ENCODE peak calls at places on chromosomes 6 and 20, in seven cellular contexts. D is prostate gland, W is breast epithelium, O is stomach, Z is HCT116, E is HL-60, K is sigmoid colon. H is an unnamed sample.

GRCh38 chr6:51813904-51814303 is 273.5 kb downstream of the PKHD1 start:
- DNase-seq in D (no peak), W (no peak), O (no peak), Z (no peak), E (no peak), K (no peak), H (no peak)

GRCh38 chr6:163180874-163181541 is 233.5 kb upstream of the QKI start:
- DNase-seq in D (peak), W (peak), O (peak), Z (peak), E (peak), K (peak), H (no peak)

GRCh38 chr6:122372647-122373046 is 26.8 kb upstream of the HSF2 start:
- DNase-seq in D (no peak), W (no peak), O (no peak), Z (no peak), E (no peak), K (no peak), H (no peak)

GRCh38 chr6:43541774-43542471 is 25.0 kb downstream of the POLR1C start:
- DNase-seq in D (no peak), W (no peak), O (no peak), Z (no peak), E (no peak), K (no peak), H (no peak)

GRCh38 chr6:142805042-142805441 is 139.9 kb downstream of the HIVEP2 start:
- DNase-seq in D (no peak), W (no peak), O (no peak), Z (no peak), E (no peak), K (no peak), H (no peak)

GRCh38 chr6:150191809-150192208 is 49.0 kb downstream of the PPP1R14C start:
- DNase-seq in D (no peak), W (no peak), O (no peak), Z (no peak), E (no peak), K (no peak), H (no peak)

GRCh38 chr6:112085666-112086065 is 1.6 kb downstream of the TUBE1 start:
- DNase-seq in D (no peak), W (no peak), O (no peak), Z (no peak), E (no peak), K (no peak), H (no peak)

GRCh38 chr6:114559419-114559818 is 216.6 kb upstream of the HS3ST5 start:
- DNase-seq in D (no peak), W (no peak), O (no peak), Z (no peak), E (no peak), K (no peak), H (no peak)

DNA sequence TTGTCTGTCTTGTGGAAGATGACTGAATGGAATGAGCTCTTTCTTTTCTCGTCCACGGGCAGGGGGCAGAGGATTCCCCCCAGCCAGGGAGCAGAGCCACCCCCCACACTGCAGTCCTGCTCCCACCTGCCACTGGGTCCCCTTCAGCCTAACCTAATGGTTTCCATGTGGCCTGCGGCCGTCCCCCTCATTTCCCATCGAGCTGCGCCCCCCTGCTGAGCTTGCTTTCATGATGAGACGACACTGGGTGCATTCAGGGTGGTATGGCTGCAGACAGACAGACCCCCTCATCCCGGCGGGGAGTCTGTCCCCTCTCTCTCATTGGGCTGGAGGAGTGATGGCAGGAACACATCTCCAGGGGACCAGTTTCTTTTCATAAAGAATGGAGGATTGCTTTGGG is 140.8 kb downstream of the DTNBP1 start:
- DNase-seq in D (no peak), W (no peak), O (no peak), Z (no peak), E (no peak), K (peak), H (no peak)
- TF ChIP-seq POLR2AphosphoS5 in D (no peak), W (no peak), O (no peak), Z (no peak), E (no peak), K (no peak), H (no peak)

GRCh38 chr20:47379433-47380150 is 23.1 kb upstream of the ZMYND8 start:
- DNase-seq in D (no peak), W (no peak), O (no peak), Z (no peak), E (no peak), K (no peak), H (no peak)
- TF ChIP-seq POLR2AphosphoS5 in D (no peak), W (no peak), O (no peak), Z (no peak), E (no peak), K (peak), H (no peak)

DNA sequence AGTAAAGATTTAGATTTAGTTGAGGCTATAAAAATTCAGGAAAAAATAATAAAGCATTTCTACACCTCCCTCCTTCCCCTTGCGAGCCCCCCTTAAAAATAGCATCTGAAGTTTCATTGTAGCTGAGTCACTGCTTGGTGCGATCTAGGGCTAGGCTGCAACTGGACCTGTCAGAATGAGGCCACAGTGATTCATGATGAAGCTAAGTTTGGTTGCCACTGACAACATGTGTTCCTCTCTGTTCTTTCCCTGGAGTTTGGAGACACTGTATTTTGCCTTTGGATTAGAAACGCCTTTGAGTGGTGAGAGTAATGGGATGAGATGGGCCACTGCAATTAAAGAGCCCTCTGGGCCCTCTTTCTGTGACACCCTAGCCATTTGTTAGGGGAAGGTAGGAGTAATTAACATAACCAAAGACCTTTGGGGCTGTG is 334.1 kb downstream of the NRN1 start:
- DNase-seq in D (no peak), W (no peak), O (no peak), Z (no peak), E (no peak), K (peak), H (no peak)
- TF ChIP-seq POLR2AphosphoS5 in D (no peak), W (no peak), O (no peak), Z (no peak), E (no peak), K (peak), H (no peak)

GRCh38 chr20:49285813-49286494 is 8.1 kb upstream of the ZNFX1 start:
- DNase-seq in D (no peak), W (no peak), O (no peak), Z (no peak), E (no peak), K (no peak), H (no peak)

GRCh38 chr20:49288784-49289696 is 11.2 kb upstream of the ZNFX1 start:
- DNase-seq in D (peak), W (no peak), O (no peak), Z (no peak), E (no peak), K (no peak), H (no peak)

GRCh38 chr20:49288250-49288751 is 10.4 kb upstream of the ZNFX1 start:
- DNase-seq in D (no peak), W (no peak), O (no peak), Z (no peak), E (no peak), K (no peak), H (no peak)

GRCh38 chr20:49286689-49287551 is 9.1 kb upstream of the ZNFX1 start:
- DNase-seq in D (no peak), W (no peak), O (no peak), Z (no peak), E (peak), K (no peak), H (no peak)

DNA sequence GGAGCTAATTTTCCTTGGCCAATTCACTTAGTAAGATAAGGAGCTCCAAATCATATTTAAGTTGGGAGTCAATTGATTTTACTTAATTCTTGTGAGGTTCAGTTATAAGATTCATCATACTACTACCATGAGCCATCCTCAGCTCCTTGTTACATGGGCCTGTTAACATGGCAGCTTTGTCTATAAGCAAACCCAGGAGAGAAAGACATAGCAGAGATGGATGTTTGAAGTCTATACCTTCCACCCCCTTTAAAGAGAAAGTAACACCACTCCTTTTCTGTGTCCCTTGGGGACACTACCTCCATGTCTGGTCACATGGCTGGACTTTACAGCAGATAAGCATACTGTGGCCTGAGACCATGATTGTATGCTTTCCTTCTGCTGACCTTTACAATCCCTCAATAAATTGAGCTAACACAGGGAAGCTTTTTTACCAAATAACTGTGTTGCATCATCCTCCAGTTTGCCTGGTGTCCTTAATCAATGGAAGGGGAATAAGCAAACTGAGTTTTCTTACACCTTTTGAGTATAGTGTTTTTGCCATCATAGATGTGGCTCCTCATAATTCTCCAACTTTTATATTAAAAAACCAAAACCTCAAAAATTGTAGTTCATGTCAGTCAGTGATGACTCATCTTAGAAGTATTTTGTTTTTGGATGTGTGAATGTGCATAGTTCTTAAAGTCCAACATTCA is 9.8 kb upstream of the ZNFX1 start:
- DNase-seq in D (no peak), W (no peak), O (no peak), Z (no peak), E (no peak), K (no peak), H (no peak)
- TF ChIP-seq POLR2AphosphoS5 in D (no peak), W (no peak), O (no peak), Z (no peak), E (peak), K (no peak), H (peak)

GRCh38 chr20:51752343-51752951 is 15.7 kb downstream of the ATP9A start:
- DNase-seq in D (no peak), W (no peak), O (no peak), Z (no peak), E (no peak), K (no peak), H (no peak)

GRCh38 chr20:51750770-51751388 is 17.3 kb downstream of the ATP9A start:
- DNase-seq in D (no peak), W (no peak), O (no peak), Z (no peak), E (no peak), K (no peak), H (no peak)

GRCh38 chr20:51747182-51747911 is 20.8 kb downstream of the ATP9A start:
- DNase-seq in D (no peak), W (no peak), O (no peak), Z (no peak), E (no peak), K (no peak), H (no peak)

GRCh38 chr20:51749674-51750036 is 18.5 kb downstream of the ATP9A start:
- DNase-seq in D (no peak), W (no peak), O (no peak), Z (no peak), E (no peak), K (no peak), H (no peak)

DNA sequence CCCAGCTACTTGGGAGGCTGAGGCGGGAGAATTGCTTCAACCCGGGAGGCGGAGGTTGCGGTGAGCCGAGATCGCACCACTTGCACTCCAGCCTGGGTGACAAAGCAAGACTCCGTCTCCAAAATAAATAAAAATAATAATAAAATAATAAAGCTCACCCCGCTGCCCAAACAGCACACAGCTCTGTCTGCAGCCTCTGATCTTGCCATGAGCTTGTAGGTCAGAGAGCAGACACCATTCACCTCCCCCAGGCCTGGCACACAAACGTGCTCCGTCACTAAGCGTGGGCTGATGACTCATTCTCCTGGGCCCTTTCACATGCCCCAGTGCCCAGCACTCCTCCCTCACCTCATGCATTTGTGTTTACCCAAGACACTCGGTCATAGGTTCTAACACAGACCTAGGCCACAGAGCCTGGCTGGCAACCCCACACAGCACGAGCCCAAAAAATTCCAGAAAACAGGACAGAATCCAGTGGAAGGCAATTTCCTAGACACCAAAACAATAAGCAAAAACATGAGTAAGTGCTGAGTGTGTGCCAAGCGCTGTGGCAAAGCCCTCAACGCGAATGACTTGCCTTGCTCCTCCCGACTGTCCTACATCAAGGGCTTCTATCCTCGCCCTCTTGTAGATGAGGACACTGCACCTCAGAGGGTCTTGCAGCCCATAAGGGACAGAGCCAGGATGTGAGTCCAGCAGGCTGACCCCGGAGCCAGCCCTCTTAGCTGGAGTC is 18.0 kb downstream of the ATP9A start:
- DNase-seq in D (peak), W (peak), O (peak), Z (peak), E (no peak), K (peak), H (no peak)
- TF ChIP-seq POLR2AphosphoS5 in D (peak), W (peak), O (peak), Z (peak), E (no peak), K (peak), H (no peak)

DNA sequence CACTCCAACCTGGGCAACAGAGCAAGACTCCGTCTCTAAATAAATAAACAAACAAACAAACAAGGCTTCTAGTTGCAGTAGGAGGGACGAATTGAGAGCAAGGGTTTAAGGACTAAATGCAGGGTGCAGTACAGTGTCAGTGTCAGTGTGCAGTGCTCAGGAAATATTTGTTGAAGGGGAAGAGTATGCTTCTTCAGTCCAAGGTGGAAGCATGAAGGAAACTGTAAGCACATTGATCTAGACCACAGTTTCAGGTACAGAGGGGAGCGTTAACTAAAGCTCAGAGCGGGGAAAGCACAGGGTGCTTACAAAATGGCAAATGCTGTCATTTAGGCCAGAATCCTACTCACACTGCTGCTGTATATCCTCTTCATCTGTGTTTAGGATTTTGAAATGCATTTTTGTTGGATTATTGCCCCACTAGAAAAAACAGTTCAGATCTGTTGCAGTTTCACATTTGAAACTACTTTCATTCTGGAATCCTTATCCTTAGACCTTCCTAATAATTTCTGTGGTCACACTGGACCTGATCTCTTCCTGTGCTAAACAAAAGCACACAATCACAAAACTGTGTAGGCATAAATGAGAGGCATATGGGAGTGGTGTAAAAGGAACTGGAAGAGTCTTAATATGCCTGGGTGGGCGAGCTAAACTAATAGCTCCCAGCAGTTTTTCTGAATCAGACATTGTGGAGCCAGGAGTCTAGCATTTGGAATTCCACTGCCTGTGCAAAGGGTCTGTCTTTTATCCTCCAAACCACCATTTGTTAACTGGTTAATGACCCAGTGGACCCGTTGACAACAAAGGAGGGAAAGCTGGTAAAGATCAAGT is 41.4 kb downstream of the CBFA2T2 start:
- DNase-seq in D (no peak), W (no peak), O (no peak), Z (no peak), E (no peak), K (no peak), H (no peak)
- TF ChIP-seq POLR2AphosphoS5 in D (no peak), W (no peak), O (no peak), Z (no peak), E (no peak), K (no peak), H (no peak)

DNA sequence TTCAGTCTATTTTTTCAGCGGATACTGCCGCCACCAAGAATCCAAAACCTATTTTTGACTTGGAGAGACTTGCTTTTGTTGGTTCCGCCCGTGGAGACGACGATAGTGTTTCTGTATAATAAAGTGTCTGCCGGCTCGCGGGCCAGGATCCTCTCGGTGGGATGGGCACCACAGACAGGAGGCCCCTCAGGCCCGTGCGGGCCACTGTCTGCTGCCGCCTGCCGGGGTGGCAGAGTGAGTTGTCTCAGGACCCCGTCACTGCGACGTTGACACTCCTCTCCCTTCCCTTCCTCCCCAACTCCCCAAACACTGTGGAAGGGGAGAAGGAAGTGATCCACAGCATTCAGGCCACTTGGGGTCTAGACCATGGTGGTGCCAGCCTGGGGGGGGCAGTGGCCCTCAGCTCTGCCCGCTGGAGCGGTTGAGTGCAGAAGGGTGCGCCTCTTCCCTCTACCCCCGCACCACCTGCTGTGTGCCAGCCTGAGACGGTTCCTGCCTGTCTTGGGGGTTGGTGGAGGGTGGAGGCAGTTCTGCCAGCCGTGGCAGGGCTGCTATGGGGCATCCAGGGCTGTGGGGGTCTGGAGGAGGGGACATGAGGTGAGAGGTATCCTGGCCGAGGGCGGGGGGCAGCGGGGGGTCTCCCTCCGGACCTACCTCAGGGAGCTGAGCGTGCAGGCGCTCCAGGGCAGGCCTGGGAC is 17.5 kb downstream of the RBM38 start:
- DNase-seq in D (no peak), W (no peak), O (no peak), Z (no peak), E (no peak), K (no peak), H (no peak)
- TF ChIP-seq POLR2AphosphoS5 in D (no peak), W (no peak), O (no peak), Z (no peak), E (no peak), K (peak), H (no peak)

GRCh38 chr6:28985396-28986164 is 19.5 kb downstream of the ZNF311 start:
- DNase-seq in D (peak), W (peak), O (peak), Z (peak), E (no peak), K (peak), H (no peak)
- TF ChIP-seq POLR2AphosphoS5 in D (peak), W (peak), O (peak), Z (peak), E (no peak), K (peak), H (no peak)